ENCODE peak calls at places on chromosomes 3 and 15, in four cellular contexts. One of them, this sample, is unnamed.

GRCh38 chr3:6091262-6091661 is 769.7 kb upstream of the GRM7 start:
- DNase-seq in cardiac muscle cell: no peak
- DNase-seq in psoas muscle: no peak
- DNase-seq in GM06990: no peak
- DNase-seq in this sample: no peak

GRCh38 chr15:83305696-83306291 is 21.3 kb upstream of the BNC1 start:
- DNase-seq in cardiac muscle cell: peak; percentile 37
- DNase-seq in psoas muscle: no peak
- DNase-seq in GM06990: no peak
- DNase-seq in this sample: no peak

GRCh38 chr3:125357032-125357658 is 18.0 kb downstream of the ZNF148 start:
- DNase-seq in cardiac muscle cell: peak; percentile 44
- DNase-seq in psoas muscle: peak; percentile 50
- DNase-seq in GM06990: peak; percentile 76
- DNase-seq in this sample: no peak

GRCh38 chr15:80581976-80582375 is 113.1 kb upstream of the ABHD17C start:
- DNase-seq in cardiac muscle cell: no peak
- DNase-seq in psoas muscle: no peak
- DNase-seq in GM06990: no peak
- DNase-seq in this sample: no peak

GRCh38 chr3:133775835-133776234 is 29.6 kb downstream of the TF start:
- DNase-seq in cardiac muscle cell: no peak
- DNase-seq in psoas muscle: no peak
- DNase-seq in GM06990: no peak
- DNase-seq in this sample: no peak

GRCh38 chr15:60496853-60497252 is 17.9 kb upstream of the ICE2 start:
- DNase-seq in cardiac muscle cell: no peak
- DNase-seq in psoas muscle: no peak
- DNase-seq in GM06990: no peak
- DNase-seq in this sample: no peak

GRCh38 chr15:86236721-86237121 is 157.1 kb downstream of the AGBL1 start:
- DNase-seq in cardiac muscle cell: no peak
- DNase-seq in psoas muscle: no peak
- DNase-seq in GM06990: no peak
- DNase-seq in this sample: no peak

GRCh38 chr3:179957264-179957845 is 79.4 kb downstream of the PEX5L start:
- DNase-seq in cardiac muscle cell: no peak
- DNase-seq in psoas muscle: no peak
- DNase-seq in GM06990: no peak
- DNase-seq in this sample: no peak

GRCh38 chr15:87369269-87369668 is 887.3 kb downstream of the NTRK3 start:
- DNase-seq in cardiac muscle cell: peak; percentile 88
- DNase-seq in psoas muscle: no peak
- DNase-seq in GM06990: no peak
- DNase-seq in this sample: peak; percentile 89

GRCh38 chr3:129224984-129225393 is 24.4 kb upstream of the COPG1 start:
- DNase-seq in cardiac muscle cell: peak; percentile 81
- DNase-seq in psoas muscle: peak; percentile 89
- DNase-seq in GM06990: no peak
- DNase-seq in this sample: peak; percentile 16

GRCh38 chr15:66132251-66132816 is 121.2 kb downstream of the MEGF11 start:
- DNase-seq in cardiac muscle cell: no peak
- DNase-seq in psoas muscle: no peak
- DNase-seq in GM06990: no peak
- DNase-seq in this sample: no peak

GRCh38 chr15:66131831-66132230 is 121.7 kb downstream of the MEGF11 start:
- DNase-seq in cardiac muscle cell: no peak
- DNase-seq in psoas muscle: no peak
- DNase-seq in GM06990: no peak
- DNase-seq in this sample: no peak

GRCh38 chr15:66129561-66129960 is 124.0 kb downstream of the MEGF11 start:
- DNase-seq in cardiac muscle cell: no peak
- DNase-seq in psoas muscle: no peak
- DNase-seq in GM06990: no peak
- DNase-seq in this sample: no peak

GRCh38 chr15:66130496-66131014 is 123.0 kb downstream of the MEGF11 start:
- DNase-seq in cardiac muscle cell: peak; percentile 6
- DNase-seq in psoas muscle: no peak
- DNase-seq in GM06990: no peak
- DNase-seq in this sample: no peak

GRCh38 chr15:66131200-66131599 is 122.3 kb downstream of the MEGF11 start:
- DNase-seq in cardiac muscle cell: no peak
- DNase-seq in psoas muscle: no peak
- DNase-seq in GM06990: no peak
- DNase-seq in this sample: no peak
- H3K27me3 ChIP-seq in cardiac muscle cell: no peaks in the 10 kb centered on the region
- H3K27me3 ChIP-seq in psoas muscle: no peaks in the 10 kb centered on the region
- H3K27me3 ChIP-seq in GM06990: no peaks in the 10 kb centered on the region
- H3K27me3 ChIP-seq in this sample: peaks cover 61% of the 10 kb centered on the region

GRCh38 chr15:63815796-63816533 is 17.8 kb downstream of the HERC1 start:
- DNase-seq in cardiac muscle cell: peak; percentile 51
- DNase-seq in psoas muscle: no peak
- DNase-seq in GM06990: no peak
- DNase-seq in this sample: no peak
- H3K27me3 ChIP-seq in cardiac muscle cell: no peaks in the 10 kb centered on the region
- H3K27me3 ChIP-seq in psoas muscle: no peaks in the 10 kb centered on the region
- H3K27me3 ChIP-seq in GM06990: no peaks in the 10 kb centered on the region
- H3K27me3 ChIP-seq in this sample: no peaks in the 10 kb centered on the region

DNA sequence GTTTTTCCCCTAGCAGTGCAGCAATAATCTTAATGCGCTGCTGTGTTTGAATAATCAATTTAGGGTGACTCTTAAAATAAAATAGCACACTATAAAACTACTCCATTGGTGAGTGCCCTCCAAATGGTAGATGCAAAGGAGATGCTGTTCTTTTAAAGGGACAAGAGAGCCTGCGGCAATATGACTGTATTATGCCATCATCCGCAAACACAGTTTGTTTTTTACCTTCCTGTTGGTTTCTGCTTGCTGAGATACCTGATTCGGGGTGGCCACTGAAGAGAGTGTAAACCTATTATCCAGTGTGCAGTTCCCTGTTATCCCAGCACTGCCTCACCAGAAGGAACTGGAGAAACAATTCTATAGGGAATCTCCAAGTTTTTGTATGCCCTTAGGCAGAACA is 523.1 kb upstream of the TGFBR2 start:
- DNase-seq in cardiac muscle cell: no peak
- DNase-seq in psoas muscle: no peak
- DNase-seq in GM06990: no peak
- DNase-seq in this sample: no peak
- H3K27me3 ChIP-seq in cardiac muscle cell: peaks cover 8% of the 10 kb centered on the region
- H3K27me3 ChIP-seq in psoas muscle: no peaks in the 10 kb centered on the region
- H3K27me3 ChIP-seq in GM06990: no peaks in the 10 kb centered on the region
- H3K27me3 ChIP-seq in this sample: no peaks in the 10 kb centered on the region

GRCh38 chr3:10814623-10815022 is 1.4 kb upstream of the SLC6A11 start:
- DNase-seq in cardiac muscle cell: no peak
- DNase-seq in psoas muscle: no peak
- DNase-seq in GM06990: no peak
- DNase-seq in this sample: no peak
- H3K27me3 ChIP-seq in cardiac muscle cell: peaks cover 83% of the 10 kb centered on the region
- H3K27me3 ChIP-seq in psoas muscle: peaks cover 6% of the 10 kb centered on the region
- H3K27me3 ChIP-seq in GM06990: no peaks in the 10 kb centered on the region
- H3K27me3 ChIP-seq in this sample: peaks cover 25% of the 10 kb centered on the region